ENCODE peak calls at places on chromosomes 3 and 15, in nine cellular contexts. E is adrenal gland, C is lung microvascular endothelial cell, L is heart left ventricle, Z is hypothalamus, T is DMS79, M is iris pigment epithelial cell, V is AG10803, I is left ventricle myocardium superior. X is an unnamed sample.

GRCh38 chr3:104896624-104897023 is 470.1 kb upstream of the ALCAM start:
- DNase-seq in E (no peak), C (no peak), L (no peak), Z (no peak), T (no peak), M (no peak), V (no peak), I (no peak), X (no peak)

GRCh38 chr3:89000886-89001285 is 106.5 kb upstream of the EPHA3 start:
- DNase-seq in E (no peak), C (no peak), L (no peak), Z (no peak), T (no peak), M (peak), V (no peak), I (no peak), X (peak)

GRCh38 chr15:62993066-62993465 is 49.5 kb upstream of the TPM1 start:
- DNase-seq in E (no peak), C (no peak), L (no peak), Z (no peak), T (no peak), M (no peak), V (no peak), I (no peak), X (no peak)

GRCh38 chr3:172315401-172316091 is 132.7 kb downstream of the GHSR start:
- DNase-seq in E (peak), C (no peak), L (peak), Z (no peak), T (no peak), M (peak), V (peak), I (no peak), X (peak)

GRCh38 chr3:128145279-128145678 is 8.0 kb upstream of the EEFSEC start:
- DNase-seq in E (peak), C (no peak), L (peak), Z (no peak), T (no peak), M (no peak), V (no peak), I (peak), X (no peak)

GRCh38 chr3:61561374-61562041 is at the start of gene PTPRG:
- DNase-seq in E (peak), C (peak), L (peak), Z (peak), T (peak), M (peak), V (peak), I (peak), X (peak)

GRCh38 chr3:184180165-184180564 is 5.5 kb downstream of the AP2M1 start:
- DNase-seq in E (no peak), C (peak), L (no peak), Z (no peak), T (no peak), M (peak), V (peak), I (no peak), X (no peak)

GRCh38 chr3:140610544-140610943 is 67.3 kb upstream of the TRIM42 start:
- DNase-seq in E (no peak), C (no peak), L (no peak), Z (no peak), T (no peak), M (no peak), V (no peak), I (no peak), X (no peak)

GRCh38 chr15:48861813-48862431 is 16.0 kb upstream of the EID1 start:
- DNase-seq in E (peak), C (peak), L (peak), Z (no peak), T (no peak), M (peak), V (peak), I (no peak), X (peak)

GRCh38 chr3:105912891-105913290 is 44.1 kb upstream of the CBLB start:
- DNase-seq in E (no peak), C (no peak), L (no peak), Z (no peak), T (no peak), M (no peak), V (no peak), I (no peak), X (no peak)

GRCh38 chr15:70547846-70548487 is 215.4 kb downstream of the UACA start:
- DNase-seq in E (no peak), C (no peak), L (no peak), Z (no peak), T (no peak), M (no peak), V (no peak), I (no peak), X (no peak)

GRCh38 chr3:37174532-37175126 is at the start of gene LRRFIP2:
- DNase-seq in E (no peak), C (peak), L (no peak), Z (no peak), T (peak), M (peak), V (peak), I (no peak), X (peak)

GRCh38 chr15:22959451-22960101 is 20.6 kb downstream of the CYFIP1 start:
- DNase-seq in E (no peak), C (no peak), L (no peak), Z (no peak), T (no peak), M (no peak), V (no peak), I (no peak), X (no peak)

GRCh38 chr15:92184142-92184541 is 209.5 kb upstream of the ST8SIA2 start:
- DNase-seq in E (no peak), C (no peak), L (no peak), Z (no peak), T (no peak), M (no peak), V (no peak), I (no peak), X (no peak)

GRCh38 chr3:108862865-108863798 is 40.5 kb downstream of the TRAT1 start:
- DNase-seq in E (no peak), C (no peak), L (no peak), Z (no peak), T (no peak), M (peak), V (no peak), I (no peak), X (peak)

GRCh38 chr15:77097317-77097721 is 26.4 kb upstream of the TSPAN3 start:
- DNase-seq in E (no peak), C (no peak), L (no peak), Z (no peak), T (no peak), M (no peak), V (no peak), I (no peak), X (peak)

GRCh38 chr15:62547584-62547983 is 382.5 kb upstream of the C2CD4B start:
- DNase-seq in E (no peak), C (no peak), L (no peak), Z (no peak), T (no peak), M (no peak), V (peak), I (peak), X (no peak)

GRCh38 chr3:184237211-184237610 is 7.8 kb downstream of the VWA5B2 start:
- DNase-seq in E (no peak), C (no peak), L (no peak), Z (no peak), T (no peak), M (no peak), V (no peak), I (no peak), X (no peak)

GRCh38 chr3:54600441-54601204 is 327.2 kb downstream of the LRTM1 start:
- DNase-seq in E (no peak), C (no peak), L (peak), Z (no peak), T (peak), M (no peak), V (no peak), I (peak), X (no peak)

GRCh38 chr15:63466378-63467192 is 37.8 kb upstream of the USP3 start:
- DNase-seq in E (peak), C (peak), L (peak), Z (no peak), T (no peak), M (peak), V (peak), I (no peak), X (peak)

GRCh38 chr3:58804914-58805313 is 138.3 kb upstream of the FAM3D start:
- DNase-seq in E (no peak), C (no peak), L (no peak), Z (no peak), T (no peak), M (no peak), V (no peak), I (no peak), X (no peak)

GRCh38 chr3:175057406-175057805 is 198.3 kb downstream of the NAALADL2 start:
- DNase-seq in E (no peak), C (no peak), L (no peak), Z (no peak), T (no peak), M (no peak), V (peak), I (no peak), X (no peak)

GRCh38 chr15:70447927-70448698 is 315.2 kb downstream of the UACA start:
- DNase-seq in E (peak), C (no peak), L (peak), Z (no peak), T (peak), M (no peak), V (no peak), I (peak), X (no peak)

GRCh38 chr15:67174446-67174845 is 80.0 kb downstream of the AAGAB start:
- DNase-seq in E (no peak), C (no peak), L (no peak), Z (no peak), T (no peak), M (no peak), V (no peak), I (peak), X (no peak)

GRCh38 chr3:109888026-109888425 is 550.7 kb upstream of the DPPA4 start:
- DNase-seq in E (no peak), C (no peak), L (no peak), Z (no peak), T (no peak), M (no peak), V (no peak), I (no peak), X (no peak)

X was measured in adipocyte.